ENCODE peak calls at places on chromosomes 6 and 20, in six cellular contexts. T, V, C, A, R and H are unnamed samples.

GRCh38 chr6:62283828-62284411 is 2.1 kb downstream of the KHDRBS2 start:
- DNase-seq in A (no peak), T (peak; percentile 4), V (peak; percentile 14), C (no peak), R (peak; percentile 22), H (no peak)

GRCh38 chr6:148405893-148406292 is 63.3 kb downstream of the SASH1 start:
- DNase-seq in A (no peak), R (no peak), C (no peak), V (no peak), T (no peak), H (no peak)

GRCh38 chr6:71375676-71376075 is 87.1 kb downstream of the OGFRL1 start:
- DNase-seq in A (no peak), T (no peak), V (no peak), C (no peak), R (peak; percentile 26), H (no peak)

GRCh38 chr6:56040271-56040670 is 164.9 kb upstream of the BMP5 start:
- DNase-seq in A (no peak), T (peak; percentile 77), R (peak; percentile 63), C (no peak), V (no peak), H (no peak)

GRCh38 chr6:160427312-160428068 is 79.3 kb downstream of the SLC22A3 start:
- DNase-seq in C (no peak), T (peak; percentile 30), V (no peak), R (peak; percentile 63), A (no peak), H (no peak)

GRCh38 chr6:146931214-146931613 is 273.0 kb upstream of the STXBP5 start:
- DNase-seq in A (no peak), C (no peak), R (no peak), T (no peak), V (no peak), H (no peak)

GRCh38 chr6:54700158-54700557 is 146.4 kb upstream of the FAM83B start:
- DNase-seq in V (no peak), R (no peak), A (no peak), C (peak; percentile 21), T (no peak), H (no peak)

GRCh38 chr6:142696689-142697088 is 248.3 kb downstream of the HIVEP2 start:
- DNase-seq in V (no peak), C (no peak), R (no peak), T (no peak), A (no peak), H (no peak)

GRCh38 chr20:11853359-11853758 is 64.3 kb upstream of the BTBD3 start:
- DNase-seq in R (no peak), T (peak; percentile 8), A (no peak), V (no peak), C (no peak), H (no peak)

GRCh38 chr20:62792940-62793756 is 3.1 kb upstream of the MRGBP start:
- DNase-seq in T (no peak), R (no peak), C (no peak), A (no peak), V (no peak), H (no peak)

GRCh38 chr20:32390999-32391398 is 32.9 kb downstream of the ASXL1 start:
- DNase-seq in C (no peak), A (no peak), V (no peak), R (no peak), T (peak; percentile 6), H (no peak)

GRCh38 chr6:128882991-128883571 is at the start of gene LAMA2:
- DNase-seq in T (peak; percentile 89), V (no peak), R (peak; percentile 87), A (peak; percentile 92), C (no peak), H (peak; percentile 75)

GRCh38 chr20:14307956-14308355 is 29.5 kb downstream of the FLRT3 start:
- DNase-seq in A (no peak), R (no peak), C (no peak), T (no peak), V (no peak), H (no peak)

GRCh38 chr6:39772559-39773283 is 19.5 kb upstream of the DAAM2 start:
- DNase-seq in V (no peak), A (no peak), T (no peak), R (no peak), C (no peak), H (no peak)

GRCh38 chr20:10309326-10309725 is 90.7 kb downstream of the SNAP25 start:
- DNase-seq in R (peak; percentile 90), C (peak; percentile 32), A (no peak), T (peak; percentile 92), V (no peak), H (no peak)

GRCh38 chr6:111978826-111979225 is 75.1 kb upstream of the CCN6 start:
- DNase-seq in T (no peak), C (no peak), A (no peak), R (no peak), V (no peak), H (no peak)

GRCh38 chr6:127026247-127026646 is 92.2 kb upstream of the RSPO3 start:
- DNase-seq in R (no peak), V (no peak), T (no peak), C (peak; percentile 40), A (no peak), H (no peak)

GRCh38 chr20:8255945-8256632 is 124.0 kb downstream of the PLCB1 start:
- DNase-seq in C (no peak), A (no peak), V (no peak), T (no peak), R (no peak), H (no peak)

GRCh38 chr20:18164356-18164755 is 26.7 kb downstream of the KAT14 start:
- DNase-seq in R (no peak), V (no peak), T (no peak), A (no peak), C (peak; percentile 30), H (no peak)

GRCh38 chr20:61799928-61800327 is 265.8 kb downstream of the TAF4 start:
- DNase-seq in V (no peak), A (no peak), C (no peak), R (no peak), T (no peak), H (peak; percentile 28)

GRCh38 chr6:86938814-86939213 is 1.5 kb downstream of the HTR1E start:
- DNase-seq in V (no peak), A (no peak), R (no peak), C (no peak), T (no peak), H (no peak)

GRCh38 chr6:161169060-161169459 is 104.8 kb downstream of the AGPAT4 start:
- DNase-seq in C (no peak), R (no peak), A (no peak), T (no peak), V (no peak), H (no peak)

GRCh38 chr6:142846883-142847287 is 98.1 kb downstream of the HIVEP2 start:
- DNase-seq in T (peak; percentile 67), A (no peak), R (peak; percentile 81), V (no peak), C (no peak), H (no peak)

GRCh38 chr6:11322252-11322885 is 89.9 kb upstream of the NEDD9 start:
- DNase-seq in T (no peak), R (no peak), A (no peak), V (no peak), C (no peak), H (no peak)

DNA sequence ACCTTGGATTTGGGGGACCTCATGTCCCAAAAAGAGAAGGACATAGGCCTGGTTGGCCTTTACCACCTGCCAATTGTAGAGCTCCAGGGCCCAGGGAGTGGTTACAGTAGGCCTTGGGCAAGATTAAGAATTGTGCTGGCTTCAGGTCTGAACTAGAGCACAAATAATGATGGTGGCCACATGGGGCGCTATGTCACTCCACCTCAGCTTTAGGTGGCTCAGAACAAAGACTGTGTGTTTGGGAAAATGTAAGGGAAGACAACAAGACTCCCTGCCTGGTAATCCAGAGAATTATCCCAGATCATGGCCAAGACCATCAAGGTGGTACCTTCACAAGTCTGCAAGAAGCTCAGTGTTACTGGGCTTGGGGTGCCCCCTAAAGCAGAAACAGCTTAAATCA is 224.9 kb upstream of the OPRM1 start:
- DNase-seq in V (no peak), R (no peak), C (no peak), T (no peak), A (no peak), H (no peak)
- TF ChIP-seq CTCF in V (no peak), R (no peak), C (no peak), T (no peak), A (no peak), H (no peak)

GRCh38 chr20:49115565-49115964 is 69.5 kb downstream of the CSE1L start:
- DNase-seq in R (peak; percentile 64), C (no peak), T (peak; percentile 71), V (no peak), A (no peak), H (no peak)
- TF ChIP-seq CTCF in R (no peak), C (no peak), T (no peak), V (no peak), A (no peak), H (no peak)

GRCh38 chr6:154732824-154733609 is at the start of gene SCAF8:
- DNase-seq in R (peak; percentile 87), C (no peak), V (peak; percentile 95), A (peak; percentile 87), T (peak; percentile 89), H (peak; percentile 87)
- TF ChIP-seq CTCF in R (peak; percentile 38), C (peak; percentile 51), V (peak; percentile 98), A (peak; percentile 84), T (peak; percentile 61), H (peak; percentile 90)

GRCh38 chr6:130381459-130382380 is 15.9 kb downstream of the TMEM200A start:
- DNase-seq in V (no peak), R (no peak), A (no peak), T (no peak), C (no peak), H (no peak)
- TF ChIP-seq CTCF in V (peak; percentile 12), R (no peak), A (no peak), T (no peak), C (peak; percentile 20), H (no peak)

DNA sequence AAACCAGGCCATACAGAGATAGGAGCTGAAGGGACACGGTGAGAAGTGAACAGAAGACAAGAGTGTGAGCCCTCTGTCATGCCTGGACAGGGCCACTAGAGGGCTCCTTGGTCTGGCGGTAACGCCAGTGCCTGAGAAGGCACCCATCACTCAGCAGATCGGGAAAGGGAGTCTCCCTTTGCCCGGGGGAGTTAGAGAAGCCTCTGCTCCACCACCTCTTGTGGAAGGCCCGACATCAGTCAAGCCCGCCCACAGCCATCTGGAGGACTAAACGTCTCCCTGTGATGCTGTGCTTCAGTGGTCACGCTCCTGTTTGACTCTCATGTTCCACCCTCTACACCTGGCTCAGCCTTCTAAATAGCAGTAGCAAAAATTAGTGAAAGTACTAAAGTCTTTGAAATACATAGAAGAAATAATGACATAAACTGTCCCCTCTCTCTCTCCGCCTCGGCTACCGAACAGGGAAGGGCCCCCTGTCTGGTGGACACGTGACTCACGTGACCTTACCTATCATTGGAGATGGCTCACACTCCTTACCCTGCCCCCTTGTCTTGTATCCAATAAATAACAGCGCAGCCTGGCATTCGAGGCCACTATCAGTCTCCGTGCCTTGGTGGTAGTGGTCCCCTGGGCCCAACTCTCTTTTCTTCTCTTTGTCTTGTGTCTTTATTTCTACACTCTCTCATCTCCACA is 66.7 kb downstream of the RPP21 start:
- DNase-seq in T (peak; percentile 61), V (no peak), A (no peak), C (no peak), R (peak; percentile 54), H (peak; percentile 75)
- TF ChIP-seq CTCF in T (peak; percentile 88), V (peak; percentile 89), A (peak; percentile 77), C (peak; percentile 78), R (peak; percentile 89), H (peak; percentile 76)